ENCODE peak calls at places on chromosome 2, in seven cellular contexts. L is ovary, C is lower lobe of right lung, B is cardiac muscle cell, D is uterus, E is PC-3, Z is IMR-90. H is an unnamed sample.

GRCh38 chr2:45637440-45637839 is 14.0 kb upstream of the PRKCE start:
- DNase-seq in L (no peak), C (no peak), B (no peak), D (no peak), E (peak; percentile 85), Z (peak; percentile 85), H (no peak)

GRCh38 chr2:41892486-41892885 is 155.3 kb upstream of the PKDCC start:
- DNase-seq in L (no peak), C (no peak), B (no peak), D (no peak), E (no peak), Z (no peak), H (no peak)

GRCh38 chr2:119123359-119123758 is 35.2 kb downstream of the C1QL2 start:
- DNase-seq in L (no peak), C (no peak), B (no peak), D (no peak), E (no peak), Z (no peak), H (no peak)

GRCh38 chr2:110876167-110876999 is 144.0 kb downstream of the ACOXL start:
- DNase-seq in L (no peak), C (no peak), B (no peak), D (no peak), E (no peak), Z (no peak), H (no peak)

GRCh38 chr2:240467659-240468299 is 32.3 kb downstream of the GPC1 start:
- DNase-seq in L (peak; percentile 37), C (no peak), B (no peak), D (peak; percentile 16), E (no peak), Z (no peak), H (peak; percentile 37)

GRCh38 chr2:21820271-21820670 is 696.5 kb downstream of the TDRD15 start:
- DNase-seq in L (no peak), C (no peak), B (no peak), D (no peak), E (no peak), Z (peak; percentile 8), H (no peak)

GRCh38 chr2:214135966-214136365 is 274.9 kb upstream of the VWC2L start:
- DNase-seq in L (no peak), C (no peak), B (no peak), D (no peak), E (peak; percentile 81), Z (peak; percentile 39), H (no peak)

GRCh38 chr2:112150447-112150846 is 12.3 kb downstream of the FBLN7 start:
- DNase-seq in L (no peak), C (no peak), B (peak; percentile 92), D (peak; percentile 58), E (no peak), Z (peak; percentile 95), H (no peak)

GRCh38 chr2:129212337-129212958 is 767.0 kb upstream of the RAB6C start:
- DNase-seq in L (no peak), C (no peak), B (no peak), D (no peak), E (no peak), Z (no peak), H (no peak)

GRCh38 chr2:42905341-42906114 is 113.1 kb upstream of the HAAO start:
- DNase-seq in L (no peak), C (no peak), B (peak; percentile 66), D (peak; percentile 66), E (no peak), Z (no peak), H (no peak)

GRCh38 chr2:176088048-176088936 is 4.2 kb upstream of the HOXD13 start:
- DNase-seq in L (peak; percentile 65), C (peak; percentile 64), B (peak; percentile 48), D (peak; percentile 51), E (peak; percentile 61), Z (peak; percentile 23), H (no peak)

GRCh38 chr2:99888617-99889016 is 253.8 kb downstream of the AFF3 start:
- DNase-seq in L (no peak), C (no peak), B (no peak), D (no peak), E (no peak), Z (no peak), H (no peak)

GRCh38 chr2:36403675-36404230 is 48.2 kb downstream of the CRIM1 start:
- DNase-seq in L (no peak), C (no peak), B (no peak), D (no peak), E (peak; percentile 99), Z (peak; percentile 84), H (no peak)

GRCh38 chr2:187302146-187302545 is 145.9 kb downstream of the CALCRL start:
- DNase-seq in L (no peak), C (no peak), B (peak; percentile 37), D (no peak), E (no peak), Z (peak; percentile 10), H (no peak)

GRCh38 chr2:97749611-97750010 is 36.2 kb downstream of the ZAP70 start:
- DNase-seq in L (no peak), C (no peak), B (no peak), D (no peak), E (no peak), Z (no peak), H (no peak)

GRCh38 chr2:201093573-201093972 is 21.8 kb downstream of the NDUFB3 start:
- DNase-seq in L (no peak), C (no peak), B (peak; percentile 54), D (no peak), E (no peak), Z (no peak), H (no peak)

GRCh38 chr2:158025263-158025996 is 76.2 kb upstream of the UPP2 start:
- DNase-seq in L (no peak), C (no peak), B (peak; percentile 21), D (no peak), E (no peak), Z (peak; percentile 87), H (no peak)

GRCh38 chr2:158932246-158932645 is 36.2 kb upstream of the TANC1 start:
- DNase-seq in L (no peak), C (no peak), B (peak; percentile 79), D (no peak), E (no peak), Z (no peak), H (no peak)

GRCh38 chr2:73297151-73297559 is 3.8 kb upstream of the EGR4 start:
- DNase-seq in L (no peak), C (no peak), B (peak; percentile 10), D (no peak), E (no peak), Z (no peak), H (no peak)

GRCh38 chr2:237982039-237982725 is 15.4 kb downstream of the UBE2F start:
- DNase-seq in L (no peak), C (no peak), B (no peak), D (no peak), E (no peak), Z (no peak), H (no peak)

DNA sequence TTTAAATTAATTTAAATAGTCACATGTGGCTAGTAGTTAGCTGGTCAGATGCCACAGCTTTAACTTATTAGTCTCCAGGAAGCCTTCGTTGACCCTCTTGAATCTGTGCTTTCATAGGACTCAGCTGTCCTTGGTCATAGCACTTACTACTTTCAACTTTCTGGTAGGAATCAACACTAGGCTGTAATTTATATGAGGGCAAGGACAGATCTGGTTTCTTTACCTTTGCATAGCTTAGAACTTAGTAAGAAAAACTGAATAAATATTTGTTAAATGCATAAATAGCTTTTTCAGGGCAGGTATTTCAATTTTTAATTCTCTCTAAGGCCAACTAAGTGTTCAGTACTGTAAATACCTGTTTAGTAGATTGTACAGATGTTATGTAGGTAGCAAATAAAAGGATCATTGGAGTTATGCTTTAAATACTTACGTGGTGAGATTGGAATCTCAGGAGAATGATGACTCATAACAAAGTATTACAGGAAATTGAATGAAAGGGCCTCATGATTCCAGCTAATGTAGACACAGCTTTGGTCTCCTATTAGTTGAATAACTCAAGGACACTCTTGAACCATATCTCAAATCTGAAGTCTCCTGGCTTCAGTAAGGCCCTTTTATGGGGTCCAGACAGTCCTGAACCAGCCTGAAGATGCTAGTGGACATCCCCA is 2.6 kb downstream of the CLIP4 start:
- DNase-seq in L (no peak), C (no peak), B (peak; percentile 51), D (no peak), E (peak; percentile 94), Z (peak; percentile 68), H (no peak)
- H3K4me1 ChIP-seq in L (peaks cover 4% of the 10 kb centered on the region), C (peaks cover 43% of the 10 kb centered on the region), B (peaks cover 3% of the 10 kb centered on the region), D (no peaks in the 10 kb centered on the region), E (peaks cover 72% of the 10 kb centered on the region), Z (peaks cover 25% of the 10 kb centered on the region), H (no peaks in the 10 kb centered on the region)

DNA sequence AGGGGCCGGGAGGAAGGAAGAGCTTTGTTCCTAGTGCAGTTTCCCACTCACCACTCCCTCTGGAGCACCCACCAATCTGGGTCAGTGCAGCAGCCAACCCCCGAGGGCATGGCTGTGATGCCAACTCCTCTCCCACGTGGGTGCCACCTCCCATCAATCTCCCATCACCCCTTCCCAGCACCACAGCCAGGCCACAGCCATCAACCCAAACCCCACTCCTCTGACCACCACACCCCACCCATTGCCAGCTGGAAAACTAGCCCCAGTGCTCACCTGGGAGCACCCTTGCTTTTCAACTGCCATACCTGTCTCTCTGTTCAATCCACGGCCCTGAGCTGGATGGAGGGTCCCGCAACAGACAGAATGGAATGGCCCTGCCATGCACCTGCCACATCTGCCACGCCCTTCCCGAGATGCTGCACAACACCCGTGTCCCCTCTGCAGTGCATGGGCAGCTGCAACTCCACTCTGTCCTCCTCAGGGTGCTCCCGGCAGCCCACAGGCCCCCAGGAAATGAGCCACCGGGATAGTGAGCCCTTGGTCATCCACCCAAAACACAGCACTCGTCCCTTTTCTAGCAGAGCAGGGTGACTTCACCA is 112.4 kb upstream of the ID2 start:
- DNase-seq in L (no peak), C (no peak), B (no peak), D (no peak), E (no peak), Z (no peak), H (no peak)
- H3K27me3 ChIP-seq in L (no peaks in the 10 kb centered on the region), C (no peaks in the 10 kb centered on the region), B (no peaks in the 10 kb centered on the region), D (no peaks in the 10 kb centered on the region), E (no peaks in the 10 kb centered on the region), Z (peaks cover 6% of the 10 kb centered on the region), H (no peaks in the 10 kb centered on the region)

DNA sequence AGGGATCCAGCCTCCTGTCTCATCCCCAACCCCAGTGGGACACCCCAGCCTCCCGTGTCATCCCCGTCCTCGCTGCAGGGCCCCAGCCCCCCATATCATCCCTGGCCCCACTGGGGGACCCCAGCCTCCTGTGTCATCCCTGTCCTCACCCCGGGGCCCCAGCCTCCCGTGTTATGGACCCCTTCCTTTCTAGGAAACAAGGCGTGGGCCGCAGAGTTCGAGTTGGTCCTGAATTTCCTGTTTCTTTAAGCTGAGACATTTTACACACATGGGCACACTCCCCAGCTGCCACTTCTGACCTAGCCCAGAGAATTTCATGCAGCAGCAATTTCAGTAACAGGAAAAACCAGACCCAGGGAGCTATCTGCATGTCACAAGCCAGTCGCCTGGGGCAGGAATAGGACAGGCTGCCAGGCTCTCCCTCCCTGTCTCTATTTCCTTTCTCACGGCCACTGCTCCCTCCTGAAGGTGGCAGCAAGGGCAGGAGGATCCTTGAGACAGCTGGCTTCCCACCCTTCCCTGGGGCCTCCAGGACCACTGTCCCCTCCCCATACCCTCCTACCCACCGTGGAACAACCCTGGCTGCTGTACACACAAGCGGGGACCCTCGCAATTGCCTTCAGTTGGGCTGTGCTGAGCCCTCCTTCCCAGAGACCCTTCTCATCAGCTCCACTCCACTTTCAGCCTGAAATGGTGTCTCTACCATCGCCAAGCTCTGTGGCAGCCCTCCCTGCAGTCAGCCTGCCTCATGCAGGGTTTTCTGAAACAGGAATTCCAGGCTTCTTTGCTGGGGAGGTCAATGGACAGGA is 141.9 kb upstream of the ID2 start:
- DNase-seq in L (no peak), C (peak; percentile 73), B (no peak), D (no peak), E (peak; percentile 94), Z (no peak), H (peak; percentile 68)
- H3K4me1 ChIP-seq in L (peaks cover 7% of the 10 kb centered on the region), C (peaks cover 87% of the 10 kb centered on the region), B (peaks cover 73% of the 10 kb centered on the region), D (peaks cover 19% of the 10 kb centered on the region), E (peaks cover 49% of the 10 kb centered on the region), Z (peaks cover 23% of the 10 kb centered on the region), H (no peaks in the 10 kb centered on the region)

GRCh38 chr2:40355451-40355850 is 96.4 kb downstream of the SLC8A1 start:
- DNase-seq in L (no peak), C (no peak), B (no peak), D (no peak), E (no peak), Z (no peak), H (no peak)
- H3K27me3 ChIP-seq in L (no peaks in the 10 kb centered on the region), C (no peaks in the 10 kb centered on the region), B (no peaks in the 10 kb centered on the region), D (no peaks in the 10 kb centered on the region), E (no peaks in the 10 kb centered on the region), Z (no peaks in the 10 kb centered on the region), H (no peaks in the 10 kb centered on the region)